ENCODE peak calls at places on chromosomes 16 and 17, in six cellular contexts. X is MCF 10A; A is T-helper 17 cell; R is K562; H is activated naive CD4-positive, alpha-beta T cell treated with anti-CD3 and anti-CD28 coated beads for 36 hours; E is tibial nerve. Q is an unnamed sample.

GRCh38 chr16:68265078-68265925 is 976 bp downstream of the SLC7A6 start:
- DNase-seq in X (peak), A (peak), R (peak), H (peak), E (peak), Q (peak)

GRCh38 chr16:27315333-27316037 is 1.7 kb downstream of the IL4R start:
- DNase-seq in X (peak), A (no peak), R (no peak), H (peak), E (peak), Q (peak)

GRCh38 chr16:55436587-55436986 is 42.4 kb upstream of the MMP2 start:
- DNase-seq in X (no peak), A (no peak), R (no peak), H (no peak), E (no peak), Q (no peak)

GRCh38 chr17:61324540-61324868 is 75.1 kb upstream of the TBX2 start:
- DNase-seq in X (no peak), A (no peak), R (no peak), H (no peak), E (no peak), Q (no peak)

GRCh38 chr17:17472333-17472920 is 4.4 kb upstream of the MED9 start:
- DNase-seq in X (no peak), A (no peak), R (no peak), H (no peak), E (no peak), Q (no peak)

GRCh38 chr17:82844796-82845162 is 5.0 kb upstream of the ZNF750 start:
- DNase-seq in X (no peak), A (no peak), R (no peak), H (no peak), E (no peak), Q (no peak)

GRCh38 chr16:67719778-67720144 is 645 bp upstream of the GFOD2 start:
- DNase-seq in X (peak), A (no peak), R (peak), H (peak), E (peak), Q (peak)

GRCh38 chr16:4372578-4373355 is 1.1 kb downstream of the VASN start:
- DNase-seq in X (peak), A (no peak), R (no peak), H (no peak), E (no peak), Q (peak)

GRCh38 chr16:81536648-81537047 is 92.0 kb downstream of the CMIP start:
- DNase-seq in X (no peak), A (no peak), R (no peak), H (no peak), E (no peak), Q (no peak)

GRCh38 chr16:56994311-56994710 is 5.0 kb downstream of the NLRC5 start:
- DNase-seq in X (no peak), A (no peak), R (no peak), H (no peak), E (no peak), Q (no peak)

GRCh38 chr17:14818469-14818868 is 446.7 kb downstream of the PMP22 start:
- DNase-seq in X (no peak), A (no peak), R (no peak), H (no peak), E (no peak), Q (no peak)

GRCh38 chr17:45147102-45147580 is 1.1 kb upstream of the HEXIM1 start:
- DNase-seq in X (no peak), A (peak), R (no peak), H (peak), E (peak), Q (peak)

GRCh38 chr17:4769628-4770027 is 2.1 kb upstream of the TM4SF5 start:
- DNase-seq in X (peak), A (no peak), R (no peak), H (no peak), E (no peak), Q (no peak)

GRCh38 chr17:63925615-63926014 is 6.5 kb downstream of the CD79B start:
- DNase-seq in X (no peak), A (no peak), R (no peak), H (no peak), E (no peak), Q (no peak)

GRCh38 chr17:75516619-75517276 is 420 bp downstream of the TSEN54 start:
- DNase-seq in X (no peak), A (peak), R (no peak), H (peak), E (no peak), Q (no peak)

GRCh38 chr16:58002411-58002790 is 1.2 kb downstream of the USB1 start:
- DNase-seq in X (no peak), A (no peak), R (no peak), H (no peak), E (no peak), Q (no peak)

GRCh38 chr16:67526149-67526732 is 2.4 kb upstream of the RIPOR1 start:
- DNase-seq in X (no peak), A (no peak), R (no peak), H (no peak), E (no peak), Q (no peak)

GRCh38 chr17:63356275-63356905 is 89.7 kb downstream of the CYB561 start:
- DNase-seq in X (peak), A (no peak), R (no peak), H (no peak), E (no peak), Q (peak)

GRCh38 chr16:4814046-4814445 is 11.6 kb upstream of the ROGDI start:
- DNase-seq in X (no peak), A (no peak), R (no peak), H (no peak), E (no peak), Q (no peak)

GRCh38 chr16:88437367-88437964 is 15.6 kb upstream of the ZFPM1 start:
- DNase-seq in X (peak), A (peak), R (peak), H (peak), E (no peak), Q (peak)

GRCh38 chr16:19666451-19666850 is 51.6 kb downstream of the KNOP1 start:
- DNase-seq in X (no peak), A (no peak), R (no peak), H (no peak), E (no peak), Q (no peak)

GRCh38 chr17:79272220-79272619 is 197.6 kb downstream of the ENGASE start:
- DNase-seq in X (no peak), A (no peak), R (no peak), H (no peak), E (no peak), Q (no peak)

GRCh38 chr17:81727324-81728031 is 15.4 kb downstream of the SLC25A10 start:
- DNase-seq in X (no peak), A (no peak), R (no peak), H (no peak), E (no peak), Q (no peak)

GRCh38 chr17:8253801-8254200 is 4.7 kb downstream of the PFAS start:
- DNase-seq in X (no peak), A (no peak), R (no peak), H (no peak), E (no peak), Q (no peak)

GRCh38 chr17:75590314-75590761 is 2.7 kb downstream of the MYO15B start:
- DNase-seq in X (no peak), A (no peak), R (no peak), H (no peak), E (no peak), Q (no peak)

GRCh38 chr17:50139950-50140885 is 10.3 kb upstream of the SAMD14 start:
- DNase-seq in X (peak), A (peak), R (peak), H (peak), E (peak), Q (peak)

GRCh38 chr16:55418586-55418985 is 60.4 kb upstream of the MMP2 start:
- DNase-seq in X (peak), A (no peak), R (no peak), H (no peak), E (no peak), Q (no peak)

GRCh38 chr17:78839173-78839761 is 1.3 kb downstream of the USP36 start:
- DNase-seq in X (peak), A (no peak), R (peak), H (peak), E (no peak), Q (no peak)

GRCh38 chr17:27978689-27979175 is 63.7 kb upstream of the NLK start:
- DNase-seq in X (no peak), A (no peak), R (no peak), H (no peak), E (no peak), Q (no peak)

GRCh38 chr17:12967962-12968361 is 49.9 kb downstream of the ELAC2 start:
- DNase-seq in X (no peak), A (no peak), R (no peak), H (no peak), E (no peak), Q (no peak)

GRCh38 chr17:12624221-12624620 is 41.5 kb upstream of the MYOCD start:
- DNase-seq in X (no peak), A (no peak), R (no peak), H (no peak), E (no peak), Q (no peak)

GRCh38 chr17:45833826-45834439 is 10.7 kb upstream of the SPPL2C start:
- DNase-seq in X (no peak), A (no peak), R (peak), H (no peak), E (no peak), Q (no peak)

Q was measured in HTR-8/SVneo.